ENCODE peak calls at places on chromosomes 4 and X, in nine cellular contexts. One of them, this sample, is unnamed.

GRCh38 chr4:109815151-109816081 is at the start of gene GAR1:
- DNase-seq in heart left ventricle: peak
- DNase-seq in gastrocnemius medialis: peak
- DNase-seq in A549: peak
- DNase-seq in prostate gland: peak
- DNase-seq in erythroblast: peak
- DNase-seq in breast epithelium: peak
- DNase-seq in transverse colon: peak
- DNase-seq in uterus: peak
- DNase-seq in this sample: peak

GRCh38 chr4:77959566-77960338 is 97.1 kb downstream of the MRPL1 start:
- DNase-seq in heart left ventricle: no peak
- DNase-seq in prostate gland: peak
- DNase-seq in erythroblast: peak
- DNase-seq in gastrocnemius medialis: no peak
- DNase-seq in transverse colon: no peak
- DNase-seq in breast epithelium: no peak
- DNase-seq in A549: peak
- DNase-seq in uterus: no peak
- DNase-seq in this sample: no peak

GRCh38 chr4:10192331-10192730 is 75.7 kb upstream of the WDR1 start:
- DNase-seq in erythroblast: no peak
- DNase-seq in gastrocnemius medialis: no peak
- DNase-seq in transverse colon: no peak
- DNase-seq in heart left ventricle: no peak
- DNase-seq in A549: no peak
- DNase-seq in breast epithelium: no peak
- DNase-seq in uterus: no peak
- DNase-seq in prostate gland: no peak
- DNase-seq in this sample: no peak

GRCh38 chrX:16603822-16604221 is 46.1 kb upstream of the S100G start:
- DNase-seq in prostate gland: no peak
- DNase-seq in uterus: no peak
- DNase-seq in gastrocnemius medialis: no peak
- DNase-seq in A549: no peak
- DNase-seq in breast epithelium: no peak
- DNase-seq in heart left ventricle: no peak
- DNase-seq in erythroblast: no peak
- DNase-seq in transverse colon: no peak
- DNase-seq in this sample: no peak

GRCh38 chr4:37981844-37982720 is 21.9 kb downstream of the PTTG2 start:
- DNase-seq in gastrocnemius medialis: no peak
- DNase-seq in uterus: no peak
- DNase-seq in prostate gland: no peak
- DNase-seq in A549: no peak
- DNase-seq in transverse colon: no peak
- DNase-seq in heart left ventricle: no peak
- DNase-seq in breast epithelium: no peak
- DNase-seq in erythroblast: no peak
- DNase-seq in this sample: no peak

GRCh38 chr4:57442834-57443291 is 332.7 kb upstream of the IGFBP7 start:
- DNase-seq in erythroblast: peak
- DNase-seq in transverse colon: peak
- DNase-seq in gastrocnemius medialis: no peak
- DNase-seq in prostate gland: peak
- DNase-seq in uterus: no peak
- DNase-seq in heart left ventricle: no peak
- DNase-seq in A549: peak
- DNase-seq in breast epithelium: no peak
- DNase-seq in this sample: peak

GRCh38 chrX:38854305-38854704 is 53.0 kb downstream of the MID1IP1 start:
- DNase-seq in erythroblast: no peak
- DNase-seq in gastrocnemius medialis: peak
- DNase-seq in prostate gland: no peak
- DNase-seq in uterus: no peak
- DNase-seq in transverse colon: no peak
- DNase-seq in breast epithelium: no peak
- DNase-seq in heart left ventricle: no peak
- DNase-seq in A549: no peak
- DNase-seq in this sample: no peak

GRCh38 chrX:2423293-2423692 is 77.5 kb downstream of the DHRSX start:
- DNase-seq in transverse colon: no peak
- DNase-seq in prostate gland: no peak
- DNase-seq in breast epithelium: no peak
- DNase-seq in A549: no peak
- DNase-seq in gastrocnemius medialis: no peak
- DNase-seq in erythroblast: no peak
- DNase-seq in heart left ventricle: no peak
- DNase-seq in uterus: no peak
- DNase-seq in this sample: no peak

GRCh38 chr4:5753366-5753765 is 42.4 kb downstream of the EVC start:
- DNase-seq in A549: no peak
- DNase-seq in prostate gland: no peak
- DNase-seq in uterus: no peak
- DNase-seq in gastrocnemius medialis: no peak
- DNase-seq in transverse colon: no peak
- DNase-seq in breast epithelium: no peak
- DNase-seq in erythroblast: no peak
- DNase-seq in heart left ventricle: no peak
- DNase-seq in this sample: no peak

GRCh38 chr4:5752803-5753184 is 41.8 kb downstream of the EVC start:
- DNase-seq in gastrocnemius medialis: no peak
- DNase-seq in uterus: no peak
- DNase-seq in A549: no peak
- DNase-seq in transverse colon: no peak
- DNase-seq in heart left ventricle: no peak
- DNase-seq in prostate gland: no peak
- DNase-seq in erythroblast: no peak
- DNase-seq in breast epithelium: no peak
- DNase-seq in this sample: no peak

GRCh38 chr4:5755161-5755560 is 44.2 kb downstream of the EVC start:
- DNase-seq in heart left ventricle: no peak
- DNase-seq in gastrocnemius medialis: no peak
- DNase-seq in prostate gland: no peak
- DNase-seq in breast epithelium: no peak
- DNase-seq in erythroblast: no peak
- DNase-seq in transverse colon: no peak
- DNase-seq in uterus: no peak
- DNase-seq in A549: no peak
- DNase-seq in this sample: no peak

GRCh38 chr4:5754529-5754881 is 43.5 kb downstream of the EVC start:
- DNase-seq in heart left ventricle: no peak
- DNase-seq in erythroblast: no peak
- DNase-seq in breast epithelium: no peak
- DNase-seq in transverse colon: no peak
- DNase-seq in prostate gland: no peak
- DNase-seq in gastrocnemius medialis: no peak
- DNase-seq in uterus: no peak
- DNase-seq in A549: no peak
- DNase-seq in this sample: no peak

GRCh38 chr4:5753766-5754528 is 42.9 kb downstream of the EVC start:
- DNase-seq in erythroblast: no peak
- DNase-seq in prostate gland: no peak
- DNase-seq in heart left ventricle: no peak
- DNase-seq in uterus: peak
- DNase-seq in breast epithelium: no peak
- DNase-seq in A549: peak
- DNase-seq in transverse colon: no peak
- DNase-seq in gastrocnemius medialis: no peak
- DNase-seq in this sample: no peak
- TF ChIP-seq POLR2A in erythroblast: no peak
- TF ChIP-seq POLR2A in prostate gland: no peak
- TF ChIP-seq POLR2A in heart left ventricle: no peak
- TF ChIP-seq POLR2A in uterus: no peak
- TF ChIP-seq POLR2A in breast epithelium: no peak
- TF ChIP-seq POLR2A in A549: no peak
- TF ChIP-seq POLR2A in transverse colon: no peak
- TF ChIP-seq POLR2A in gastrocnemius medialis: no peak
- TF ChIP-seq POLR2A in this sample: no peak

GRCh38 chrX:44872817-44873414 is at the start of gene KDM6A:
- DNase-seq in breast epithelium: peak
- DNase-seq in uterus: peak
- DNase-seq in erythroblast: peak
- DNase-seq in prostate gland: peak
- DNase-seq in heart left ventricle: peak
- DNase-seq in gastrocnemius medialis: peak
- DNase-seq in transverse colon: peak
- DNase-seq in A549: peak
- DNase-seq in this sample: peak

GRCh38 chrX:44871114-44871645 is 1.8 kb upstream of the KDM6A start:
- DNase-seq in breast epithelium: no peak
- DNase-seq in heart left ventricle: no peak
- DNase-seq in uterus: no peak
- DNase-seq in A549: no peak
- DNase-seq in transverse colon: peak
- DNase-seq in prostate gland: no peak
- DNase-seq in erythroblast: peak
- DNase-seq in gastrocnemius medialis: no peak
- DNase-seq in this sample: peak

GRCh38 chrX:44874481-44875184 is 1.6 kb downstream of the KDM6A start:
- DNase-seq in erythroblast: peak
- DNase-seq in prostate gland: peak
- DNase-seq in gastrocnemius medialis: peak
- DNase-seq in breast epithelium: no peak
- DNase-seq in heart left ventricle: no peak
- DNase-seq in A549: peak
- DNase-seq in uterus: no peak
- DNase-seq in transverse colon: peak
- DNase-seq in this sample: peak

GRCh38 chrX:44873415-44874270 is 655 bp downstream of the KDM6A start:
- DNase-seq in prostate gland: peak
- DNase-seq in heart left ventricle: peak
- DNase-seq in transverse colon: peak
- DNase-seq in A549: peak
- DNase-seq in erythroblast: peak
- DNase-seq in uterus: peak
- DNase-seq in breast epithelium: peak
- DNase-seq in gastrocnemius medialis: peak
- DNase-seq in this sample: peak

DNA sequence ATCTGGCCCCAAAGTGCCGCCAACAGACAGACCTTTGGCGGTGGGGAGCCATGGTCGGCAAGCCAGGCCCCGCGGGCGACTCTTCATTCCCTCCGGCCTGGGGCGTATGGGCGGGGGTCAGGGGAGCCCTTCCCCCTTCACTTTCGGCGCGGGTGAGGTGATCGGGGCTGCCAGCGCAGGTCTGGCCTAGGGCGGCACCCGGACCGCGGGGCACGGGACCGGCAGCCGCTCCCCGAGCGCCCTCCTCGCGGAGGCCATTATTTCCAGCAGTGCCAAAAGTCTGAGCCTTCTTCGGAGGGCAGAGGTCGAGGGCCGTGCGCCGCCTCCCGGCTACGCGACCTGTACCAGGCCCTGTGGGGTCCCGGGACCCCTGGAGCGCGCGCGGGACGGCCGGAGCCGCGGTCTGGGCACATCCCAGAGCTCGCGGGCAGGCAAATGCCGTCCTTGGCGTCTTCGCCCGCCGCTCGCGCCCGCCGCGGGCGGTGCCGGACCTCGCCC is 620 bp upstream of the KDM6A start:
- DNase-seq in transverse colon: peak
- DNase-seq in breast epithelium: peak
- DNase-seq in heart left ventricle: peak
- DNase-seq in gastrocnemius medialis: peak
- DNase-seq in prostate gland: peak
- DNase-seq in erythroblast: peak
- DNase-seq in A549: no peak
- DNase-seq in uterus: no peak
- DNase-seq in this sample: peak
- TF ChIP-seq POLR2A in transverse colon: no peak
- TF ChIP-seq POLR2A in breast epithelium: no peak
- TF ChIP-seq POLR2A in heart left ventricle: no peak
- TF ChIP-seq POLR2A in gastrocnemius medialis: no peak
- TF ChIP-seq POLR2A in prostate gland: peak
- TF ChIP-seq POLR2A in erythroblast: peak
- TF ChIP-seq POLR2A in A549: peak
- TF ChIP-seq POLR2A in uterus: no peak
- TF ChIP-seq POLR2A in this sample: no peak

DNA sequence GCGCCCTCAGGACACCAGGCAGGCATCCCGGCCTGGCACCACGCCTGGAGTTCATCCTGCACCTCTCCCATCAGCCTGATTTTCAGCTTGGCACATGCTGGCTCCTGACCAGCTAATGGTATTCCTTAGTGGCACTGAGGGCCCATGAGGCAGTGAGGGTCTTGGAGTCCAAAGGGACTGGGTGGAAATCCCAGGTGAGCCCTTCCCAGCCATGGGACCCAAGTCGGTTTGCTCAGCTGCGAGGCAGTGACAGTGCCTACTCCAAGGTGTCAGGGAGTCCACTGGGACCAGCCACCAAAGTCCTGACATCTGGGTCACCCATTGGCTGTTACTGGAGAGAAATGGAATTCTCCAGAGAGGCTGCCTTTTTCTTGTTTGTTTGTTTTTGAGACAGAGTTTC is 4.9 kb downstream of the SSR4 start:
- DNase-seq in A549: no peak
- DNase-seq in breast epithelium: no peak
- DNase-seq in uterus: no peak
- DNase-seq in transverse colon: no peak
- DNase-seq in prostate gland: no peak
- DNase-seq in erythroblast: no peak
- DNase-seq in gastrocnemius medialis: no peak
- DNase-seq in heart left ventricle: no peak
- DNase-seq in this sample: no peak
- TF ChIP-seq POLR2A in A549: no peak
- TF ChIP-seq POLR2A in breast epithelium: no peak
- TF ChIP-seq POLR2A in uterus: no peak
- TF ChIP-seq POLR2A in transverse colon: no peak
- TF ChIP-seq POLR2A in prostate gland: no peak
- TF ChIP-seq POLR2A in erythroblast: no peak
- TF ChIP-seq POLR2A in gastrocnemius medialis: no peak
- TF ChIP-seq POLR2A in heart left ventricle: no peak
- TF ChIP-seq POLR2A in this sample: no peak

GRCh38 chr4:52861879-52862604 is at the start of gene RASL11B:
- DNase-seq in gastrocnemius medialis: peak
- DNase-seq in uterus: peak
- DNase-seq in heart left ventricle: peak
- DNase-seq in transverse colon: peak
- DNase-seq in breast epithelium: peak
- DNase-seq in prostate gland: peak
- DNase-seq in A549: peak
- DNase-seq in erythroblast: peak
- DNase-seq in this sample: peak
- TF ChIP-seq POLR2A in gastrocnemius medialis: peak
- TF ChIP-seq POLR2A in uterus: peak
- TF ChIP-seq POLR2A in heart left ventricle: peak
- TF ChIP-seq POLR2A in transverse colon: peak
- TF ChIP-seq POLR2A in breast epithelium: no peak
- TF ChIP-seq POLR2A in prostate gland: peak
- TF ChIP-seq POLR2A in A549: peak
- TF ChIP-seq POLR2A in erythroblast: no peak
- TF ChIP-seq POLR2A in this sample: no peak

GRCh38 chr4:89110986-89111832 is at the start of gene TIGD2:
- DNase-seq in breast epithelium: peak
- DNase-seq in transverse colon: peak
- DNase-seq in gastrocnemius medialis: peak
- DNase-seq in erythroblast: peak
- DNase-seq in A549: peak
- DNase-seq in heart left ventricle: peak
- DNase-seq in uterus: peak
- DNase-seq in prostate gland: peak
- DNase-seq in this sample: peak
- TF ChIP-seq POLR2A in breast epithelium: peak
- TF ChIP-seq POLR2A in transverse colon: peak
- TF ChIP-seq POLR2A in gastrocnemius medialis: peak
- TF ChIP-seq POLR2A in erythroblast: peak
- TF ChIP-seq POLR2A in A549: peak
- TF ChIP-seq POLR2A in heart left ventricle: no peak
- TF ChIP-seq POLR2A in uterus: peak
- TF ChIP-seq POLR2A in prostate gland: peak
- TF ChIP-seq POLR2A in this sample: peak